ENCODE peak calls at places on chromosomes 12 and 14, in nine cellular contexts. H, D, O, T, W, Z, J, Y and I are unnamed samples.

GRCh38 chr12:105935106-105935505 is 203.6 kb downstream of the NUAK1 start:
- DNase-seq in W (no peak), Y (no peak), D (no peak), Z (no peak), H (no peak), J (no peak), O (no peak), T (no peak), I (peak)

GRCh38 chr12:108804361-108804949 is 52.9 kb downstream of the SSH1 start:
- DNase-seq in W (no peak), Z (no peak), H (no peak), Y (peak), D (no peak), O (peak), J (no peak), T (peak), I (peak)

GRCh38 chr14:21987937-21988336 is 314.3 kb upstream of the OR4E1 start:
- DNase-seq in H (no peak), O (peak), Z (peak), T (no peak), D (no peak), J (no peak), W (no peak), Y (peak), I (peak)

GRCh38 chr12:105156260-105156659 is 48.7 kb downstream of the WASHC4 start:
- DNase-seq in O (no peak), D (no peak), Y (no peak), J (no peak), W (no peak), H (no peak), Z (no peak), T (no peak), I (no peak)

GRCh38 chr12:105235299-105235746 is 651 bp downstream of the APPL2 start:
- DNase-seq in Y (peak), W (no peak), D (peak), H (no peak), J (peak), Z (no peak), T (no peak), O (peak), I (peak)

GRCh38 chr14:36430662-36431084 is 89.4 kb downstream of the NKX2-1 start:
- DNase-seq in O (no peak), H (no peak), Y (no peak), W (no peak), T (no peak), D (no peak), J (no peak), Z (no peak), I (no peak)

GRCh38 chr12:107684029-107684790 is 1.4 kb upstream of the PWP1 start:
- DNase-seq in Y (no peak), J (no peak), H (no peak), Z (no peak), T (peak), O (peak), W (no peak), D (no peak), I (no peak)

GRCh38 chr12:46664771-46665287 is 161.0 kb downstream of the SLC38A4 start:
- DNase-seq in T (peak), O (peak), H (no peak), Z (no peak), W (peak), J (peak), D (no peak), Y (peak), I (peak)

GRCh38 chr12:48542300-48542928 is 17.0 kb downstream of the OR8S1 start:
- DNase-seq in H (peak), Z (no peak), J (peak), D (peak), T (peak), Y (peak), O (peak), W (no peak), I (peak)

GRCh38 chr12:43551271-43551970 is 582 bp downstream of the ADAMTS20 start:
- DNase-seq in H (no peak), O (peak), Y (no peak), W (no peak), D (no peak), J (no peak), Z (peak), T (peak), I (no peak)

GRCh38 chr12:121388421-121388981 is 11.4 kb upstream of the RNF34 start:
- DNase-seq in D (no peak), J (no peak), T (peak), Z (no peak), O (peak), Y (peak), H (no peak), W (no peak), I (peak)

GRCh38 chr12:23535441-23535840 is 414.0 kb downstream of the SOX5 start:
- DNase-seq in J (no peak), H (no peak), T (no peak), O (no peak), Y (no peak), Z (no peak), W (no peak), D (no peak), I (no peak)

GRCh38 chr14:101476931-101477553 is 84.3 kb upstream of the DIO3 start:
- DNase-seq in O (no peak), D (peak), T (no peak), Y (no peak), W (no peak), J (no peak), H (no peak), Z (peak), I (no peak)

GRCh38 chr12:79547044-79547734 is 143.6 kb downstream of the PAWR start:
- DNase-seq in Y (peak), O (peak), H (no peak), T (peak), D (no peak), J (no peak), Z (peak), W (peak), I (peak)

GRCh38 chr12:103495158-103495782 is 498 bp downstream of the C12orf42 start:
- DNase-seq in T (peak), W (no peak), D (peak), H (peak), O (no peak), Z (peak), Y (no peak), J (peak), I (no peak)

GRCh38 chr14:94681300-94682060 is 69.3 kb downstream of the SERPINA3 start:
- DNase-seq in H (no peak), D (no peak), W (peak), Y (peak), J (no peak), Z (peak), O (peak), T (peak), I (peak)